ENCODE peak calls at places on chromosome 19, in four cellular contexts. V is IMR-90, R is ovary, Q is keratinocyte. E is an unnamed sample.

GRCh38 chr19:5147074-5147970 is 178.4 kb downstream of the KDM4B start:
- DNase-seq in V (no peak), R (no peak), Q (no peak), E (no peak)

GRCh38 chr19:9061879-9062278 is 25.0 kb upstream of the OR1M1 start:
- DNase-seq in V (no peak), R (no peak), Q (no peak), E (no peak)

GRCh38 chr19:41844601-41845000 is at the start of gene LYPD4:
- DNase-seq in V (no peak), R (no peak), Q (no peak), E (no peak)

GRCh38 chr19:11373166-11373884 is 1.1 kb upstream of the SWSAP1 start:
- DNase-seq in V (no peak), R (no peak), Q (no peak), E (no peak)

GRCh38 chr19:45782820-45783785 is 813 bp upstream of the DMPK start:
- DNase-seq in V (peak), R (peak), Q (no peak), E (no peak)

GRCh38 chr19:7665076-7665475 is 3.8 kb upstream of the RETN start:
- DNase-seq in V (peak), R (no peak), Q (no peak), E (no peak)

GRCh38 chr19:8609210-8610040 is 1.1 kb downstream of the ADAMTS10 start:
- DNase-seq in V (peak), R (peak), Q (no peak), E (no peak)

GRCh38 chr19:2648099-2648498 is 54.4 kb downstream of the GNG7 start:
- DNase-seq in V (no peak), R (no peak), Q (no peak), E (no peak)

GRCh38 chr19:40163541-40164129 is 27.6 kb upstream of the MAP3K10 start:
- DNase-seq in V (no peak), R (no peak), Q (no peak), E (no peak)

GRCh38 chr19:53531457-53531856 is 6.5 kb upstream of the ZNF331 start:
- DNase-seq in V (no peak), R (no peak), Q (no peak), E (no peak)

GRCh38 chr19:35365303-35365702 is 5.6 kb upstream of the GPR42 start:
- DNase-seq in V (no peak), R (no peak), Q (no peak), E (no peak)

GRCh38 chr19:55680339-55681130 is 5.5 kb downstream of the EPN1 start:
- DNase-seq in V (no peak), R (no peak), Q (no peak), E (no peak)

DNA sequence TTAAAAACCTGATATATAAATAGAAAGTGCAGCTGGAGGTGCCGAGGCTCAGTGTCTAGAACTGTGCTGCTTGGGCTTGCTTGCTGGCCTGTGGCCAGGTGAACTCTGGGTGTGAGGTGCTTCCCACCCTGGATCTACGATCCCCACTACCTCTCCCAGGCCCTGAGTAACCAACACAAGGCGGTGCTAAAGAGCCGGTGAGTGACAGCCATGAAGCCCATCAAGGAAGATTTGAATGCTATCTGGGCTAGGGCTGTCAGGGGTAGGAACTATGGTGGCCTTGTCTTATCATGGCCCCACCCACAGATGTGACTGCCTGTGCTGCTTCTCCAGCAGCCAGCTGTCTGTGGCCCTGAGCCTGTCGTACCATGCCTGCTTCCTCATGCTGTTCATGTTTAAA is 25.6 kb upstream of the ZNF91 start:
- DNase-seq in V (no peak), R (no peak), Q (no peak), E (no peak)
- TF ChIP-seq CTCF in V (no peak), R (no peak), Q (peak), E (no peak)

DNA sequence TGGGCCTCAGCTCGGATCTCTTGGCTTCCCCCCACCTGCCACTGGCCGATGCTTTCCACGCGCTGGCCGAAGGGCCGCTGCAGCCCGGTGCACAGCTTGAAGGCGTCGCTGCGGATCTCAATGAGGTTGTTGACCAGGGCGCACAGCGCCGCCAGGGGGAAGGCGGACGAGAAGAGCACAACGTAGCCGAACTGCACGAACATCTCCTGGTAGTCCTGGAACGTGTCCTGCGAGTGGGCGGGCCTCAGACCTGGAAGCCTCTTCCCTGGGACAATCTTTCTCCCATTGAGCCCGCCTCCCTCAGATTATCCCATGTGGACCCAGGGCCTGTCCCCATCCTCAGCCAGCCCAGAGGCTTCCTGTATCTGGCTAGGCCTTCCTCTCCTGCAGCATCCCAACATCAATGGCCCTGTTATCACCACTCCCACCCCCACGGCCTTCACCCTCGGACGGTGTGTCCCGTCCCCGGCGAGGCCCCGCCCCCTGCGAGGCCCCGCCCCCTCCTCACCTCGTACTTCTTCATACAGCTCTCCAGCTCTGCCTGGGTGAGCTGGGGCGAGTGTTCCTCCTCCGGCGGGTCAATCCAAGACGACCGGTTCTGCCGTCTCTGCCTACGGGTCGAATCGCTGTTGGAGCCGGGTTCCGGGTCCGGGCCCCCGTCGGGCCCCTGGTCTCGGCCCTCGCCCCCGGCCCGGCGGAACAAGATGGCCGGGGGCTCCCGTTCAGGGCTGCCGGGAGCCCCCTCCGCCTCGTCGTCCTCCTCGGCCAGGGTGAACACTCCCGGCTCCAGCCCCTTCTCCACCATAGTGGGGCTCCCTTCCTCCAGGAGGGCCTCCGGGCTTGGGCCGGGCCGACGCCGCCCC is 6.8 kb downstream of the ANO8 start:
- DNase-seq in V (no peak), R (peak), Q (no peak), E (no peak)
- H3K4me3 ChIP-seq in V (no peak), R (peak), Q (peak), E (peak)

GRCh38 chr19:51610576-51610975 is 19.6 kb downstream of the SIGLEC5 start:
- DNase-seq in V (no peak), R (no peak), Q (no peak), E (no peak)
- TF ChIP-seq CTCF in V (no peak), R (no peak), Q (no peak), E (no peak)

GRCh38 chr19:49231389-49231788 is 73.8 kb downstream of the TRPM4 start:
- DNase-seq in V (no peak), R (no peak), Q (no peak), E (no peak)
- H3K4me3 ChIP-seq in V (no peak), R (no peak), Q (no peak), E (no peak)

GRCh38 chr19:31249217-31249616 is 100.0 kb downstream of the TSHZ3 start:
- DNase-seq in V (no peak), R (no peak), Q (no peak), E (no peak)
- TF ChIP-seq CTCF in V (no peak), R (no peak), Q (peak), E (no peak)

GRCh38 chr19:858868-859843 is at the start of gene CFD:
- DNase-seq in V (no peak), R (no peak), Q (no peak), E (no peak)
- H3K4me3 ChIP-seq in V (peak), R (peak), Q (peak), E (peak)